ENCODE peak calls at places on chromosomes 16 and 17, in nine cellular contexts. O is AG04449, A is pancreas, H is tibial artery, Q is AG04450, F is left ventricle myocardium inferior, D is A549, B is fibroblast of pulmonary artery, J is lower lobe of right lung. L is an unnamed sample.

GRCh38 chr16:57192720-57193486 is 6.8 kb downstream of the RSPRY1 start:
- DNase-seq in O (peak), A (no peak), H (no peak), Q (no peak), F (no peak), D (no peak), B (peak), J (no peak), L (no peak)

GRCh38 chr17:1829189-1829578 is 518 bp downstream of the SMYD4 start:
- DNase-seq in O (no peak), A (peak), H (no peak), Q (no peak), F (no peak), D (no peak), B (peak), J (no peak), L (no peak)

GRCh38 chr17:55301521-55302406 is 37.0 kb downstream of the HLF start:
- DNase-seq in O (no peak), A (no peak), H (no peak), Q (no peak), F (no peak), D (no peak), B (peak), J (no peak), L (no peak)

GRCh38 chr17:27407916-27408846 is 48.1 kb upstream of the KSR1 start:
- DNase-seq in O (no peak), A (no peak), H (no peak), Q (no peak), F (no peak), D (peak), B (peak), J (no peak), L (no peak)

GRCh38 chr16:88993006-88993787 is 16.2 kb upstream of the CBFA2T3 start:
- DNase-seq in O (no peak), A (no peak), H (no peak), Q (no peak), F (no peak), D (no peak), B (no peak), J (no peak), L (no peak)

GRCh38 chr16:67394271-67395104 is 1.2 kb upstream of the TPPP3 start:
- DNase-seq in O (no peak), A (peak), H (no peak), Q (no peak), F (no peak), D (no peak), B (no peak), J (peak), L (no peak)

GRCh38 chr16:49121636-49122035 is 160.0 kb downstream of the CBLN1 start:
- DNase-seq in O (no peak), A (no peak), H (no peak), Q (no peak), F (no peak), D (no peak), B (no peak), J (no peak), L (no peak)

GRCh38 chr17:76548378-76549214 is 8.8 kb downstream of the PRCD start:
- DNase-seq in O (no peak), A (no peak), H (no peak), Q (no peak), F (no peak), D (no peak), B (no peak), J (no peak), L (no peak)

GRCh38 chr17:38563362-38564253 is 42.1 kb downstream of the SRCIN1 start:
- DNase-seq in O (no peak), A (peak), H (no peak), Q (no peak), F (no peak), D (no peak), B (no peak), J (no peak), L (no peak)

GRCh38 chr17:75633484-75634375 is 496 bp downstream of the SMIM5 start:
- DNase-seq in O (peak), A (peak), H (peak), Q (peak), F (peak), D (peak), B (peak), J (peak), L (peak)

GRCh38 chr16:22670551-22670970 is 143.4 kb upstream of the HS3ST2 start:
- DNase-seq in O (no peak), A (no peak), H (no peak), Q (no peak), F (no peak), D (peak), B (no peak), J (no peak), L (no peak)

GRCh38 chr17:80755650-80756405 is 211.2 kb downstream of the RPTOR start:
- DNase-seq in O (no peak), A (no peak), H (no peak), Q (no peak), F (no peak), D (no peak), B (no peak), J (no peak), L (no peak)

GRCh38 chr16:83973581-83974385 is 5.7 kb downstream of the NECAB2 start:
- DNase-seq in O (no peak), A (peak), H (no peak), Q (no peak), F (no peak), D (no peak), B (no peak), J (peak), L (no peak)

GRCh38 chr17:48187867-48188608 is 80.5 kb downstream of the SNX11 start:
- DNase-seq in O (no peak), A (no peak), H (no peak), Q (no peak), F (no peak), D (no peak), B (no peak), J (no peak), L (no peak)

GRCh38 chr17:5563451-5563850 is 20.9 kb downstream of the NLRP1 start:
- DNase-seq in O (no peak), A (no peak), H (no peak), Q (no peak), F (no peak), D (no peak), B (peak), J (no peak), L (no peak)

GRCh38 chr17:81723651-81724209 is 11.6 kb downstream of the SLC25A10 start:
- DNase-seq in O (no peak), A (no peak), H (no peak), Q (no peak), F (no peak), D (no peak), B (no peak), J (no peak), L (no peak)

GRCh38 chr17:44220211-44221071 is 966 bp upstream of the UBTF start:
- DNase-seq in O (no peak), A (peak), H (peak), Q (no peak), F (peak), D (no peak), B (peak), J (peak), L (no peak)

GRCh38 chr16:21644674-21645073 is 7.7 kb downstream of the IGSF6 start:
- DNase-seq in O (no peak), A (no peak), H (no peak), Q (no peak), F (no peak), D (no peak), B (no peak), J (no peak), L (no peak)

GRCh38 chr16:88194397-88195020 is 188.2 kb upstream of the ZNF469 start:
- DNase-seq in O (no peak), A (no peak), H (peak), Q (no peak), F (no peak), D (no peak), B (no peak), J (no peak), L (no peak)

GRCh38 chr17:62637809-62638208 is 10.3 kb downstream of the MRC2 start:
- DNase-seq in O (no peak), A (no peak), H (no peak), Q (no peak), F (no peak), D (no peak), B (no peak), J (no peak), L (no peak)

DNA sequence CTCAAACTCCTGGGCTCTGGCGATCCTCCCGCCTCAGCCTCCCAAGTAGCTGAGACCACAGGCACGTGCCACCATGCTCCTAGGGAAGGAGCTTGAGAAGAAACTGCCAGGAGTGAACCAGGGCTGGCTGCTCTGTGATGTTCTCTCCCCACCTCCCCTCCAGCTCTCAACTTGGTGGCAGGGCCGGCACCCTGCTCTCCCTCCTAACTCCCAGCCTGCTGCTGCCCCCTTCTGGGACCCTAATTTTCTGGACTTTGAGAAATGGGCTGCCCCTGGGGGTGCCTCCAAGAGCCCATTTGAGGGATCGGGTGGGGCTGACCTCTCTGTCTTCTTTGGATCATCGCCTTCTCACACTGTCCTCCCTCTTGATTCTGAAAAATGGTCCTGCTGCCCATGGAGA is 14.9 kb upstream of the STAT3 start:
- DNase-seq in O (no peak), A (no peak), H (no peak), Q (no peak), F (no peak), D (no peak), B (no peak), J (no peak), L (no peak)
- TF ChIP-seq CTCF in O (no peak), A (no peak), H (no peak), Q (peak), F (peak), D (peak), B (peak), J (no peak), L (peak)

GRCh38 chr16:84990782-84991181 is 20.6 kb downstream of the ZDHHC7 start:
- DNase-seq in O (no peak), A (peak), H (no peak), Q (no peak), F (no peak), D (no peak), B (no peak), J (peak), L (no peak)

GRCh38 chr16:84989791-84990620 is 21.3 kb downstream of the ZDHHC7 start:
- DNase-seq in O (no peak), A (peak), H (no peak), Q (no peak), F (no peak), D (no peak), B (no peak), J (peak), L (no peak)

GRCh38 chr16:84986102-84986501 is 25.2 kb downstream of the ZDHHC7 start:
- DNase-seq in O (no peak), A (peak), H (no peak), Q (no peak), F (no peak), D (no peak), B (no peak), J (peak), L (no peak)

GRCh38 chr16:84986879-84987278 is 24.5 kb downstream of the ZDHHC7 start:
- DNase-seq in O (no peak), A (peak), H (no peak), Q (no peak), F (peak), D (no peak), B (no peak), J (peak), L (no peak)

GRCh38 chr16:84988328-84989080 is 22.8 kb downstream of the ZDHHC7 start:
- DNase-seq in O (no peak), A (peak), H (no peak), Q (no peak), F (peak), D (no peak), B (no peak), J (peak), L (no peak)
- TF ChIP-seq CTCF in O (no peak), A (no peak), H (no peak), Q (no peak), F (no peak), D (no peak), B (no peak), J (no peak), L (no peak)

DNA sequence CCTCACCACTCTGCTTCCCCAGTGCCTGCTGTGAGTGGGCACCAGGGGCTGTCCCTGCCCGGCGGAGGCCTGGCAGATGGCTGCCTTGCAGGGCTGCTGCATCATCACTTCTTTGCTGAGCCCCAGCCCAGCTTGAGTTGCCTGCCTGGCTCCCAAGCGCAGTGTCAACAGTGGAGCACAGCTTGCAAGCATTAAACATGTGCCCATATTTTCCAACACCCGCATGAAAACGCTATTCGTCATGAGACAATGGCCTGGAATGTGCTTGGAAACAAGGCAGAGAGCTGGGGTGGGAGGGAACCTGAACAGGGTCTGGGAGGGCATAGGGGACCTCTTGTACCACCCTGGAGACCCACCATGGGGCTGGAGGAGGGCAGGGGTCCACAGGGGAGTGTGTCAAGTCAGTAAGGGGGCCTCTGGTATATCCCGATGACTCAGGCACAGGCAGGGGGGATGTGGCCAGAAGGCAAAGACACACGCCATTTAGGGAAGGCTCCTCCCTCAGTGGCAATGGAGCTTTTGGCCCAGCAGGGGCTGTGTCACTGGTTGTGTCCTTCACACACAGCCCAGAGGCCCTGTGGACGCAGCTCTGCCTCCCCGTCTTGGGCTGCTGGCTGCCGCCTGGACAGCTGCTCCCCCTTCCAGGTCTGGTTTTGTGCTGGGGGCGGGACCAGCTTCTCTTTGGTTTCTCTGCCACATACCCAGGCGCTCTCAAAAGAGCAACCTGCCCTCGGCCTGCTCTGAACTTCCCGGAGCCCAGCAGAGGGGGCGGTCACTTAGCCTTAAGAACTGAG is 17.4 kb upstream of the MTSS2 start:
- DNase-seq in O (peak), A (no peak), H (peak), Q (peak), F (peak), D (peak), B (peak), J (no peak), L (peak)
- TF ChIP-seq CTCF in O (peak), A (no peak), H (peak), Q (peak), F (peak), D (no peak), B (peak), J (peak), L (peak)

DNA sequence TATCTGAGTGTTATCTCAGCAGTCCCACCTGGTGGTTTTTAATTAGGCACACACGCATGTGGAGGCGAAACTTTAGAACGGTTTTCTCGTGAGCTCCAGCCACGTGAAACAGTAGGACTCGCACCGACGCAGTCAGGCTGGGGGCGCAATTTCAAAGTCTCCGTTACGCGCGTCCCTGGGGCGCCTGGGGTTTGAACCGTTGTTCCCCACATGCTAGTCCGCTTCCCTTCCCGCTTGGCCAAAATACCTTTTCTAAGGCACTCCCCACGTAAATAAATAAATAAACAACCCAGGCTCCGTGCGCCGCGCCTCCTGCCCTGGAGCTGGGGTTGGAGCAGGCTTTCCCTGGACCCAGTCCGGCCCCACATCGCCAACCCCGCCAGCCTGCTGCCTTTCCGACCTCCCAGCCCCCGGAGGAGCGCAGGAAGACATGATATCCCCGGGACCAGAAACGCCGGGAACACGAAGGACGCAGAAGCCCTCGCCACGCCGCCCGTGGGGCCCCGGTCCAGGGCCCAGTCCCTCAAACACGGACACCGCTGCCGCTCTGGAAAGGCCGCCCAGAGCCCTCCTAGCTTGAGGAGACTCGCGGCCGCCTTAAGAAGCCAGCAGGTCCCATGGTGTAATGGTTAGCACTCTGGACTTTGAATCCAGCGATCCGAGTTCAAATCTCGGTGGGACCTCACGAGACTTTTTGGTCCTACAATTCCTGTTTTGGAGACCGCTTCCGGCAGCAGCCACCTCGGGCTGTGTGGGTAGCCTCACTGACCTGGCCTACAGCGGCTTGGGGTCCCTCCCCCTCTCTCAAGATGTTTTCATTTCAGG is 18.2 kb downstream of the GNGT2 start:
- DNase-seq in O (peak), A (peak), H (peak), Q (peak), F (peak), D (peak), B (peak), J (peak), L (peak)
- TF ChIP-seq CTCF in O (peak), A (no peak), H (no peak), Q (peak), F (peak), D (peak), B (peak), J (peak), L (peak)

DNA sequence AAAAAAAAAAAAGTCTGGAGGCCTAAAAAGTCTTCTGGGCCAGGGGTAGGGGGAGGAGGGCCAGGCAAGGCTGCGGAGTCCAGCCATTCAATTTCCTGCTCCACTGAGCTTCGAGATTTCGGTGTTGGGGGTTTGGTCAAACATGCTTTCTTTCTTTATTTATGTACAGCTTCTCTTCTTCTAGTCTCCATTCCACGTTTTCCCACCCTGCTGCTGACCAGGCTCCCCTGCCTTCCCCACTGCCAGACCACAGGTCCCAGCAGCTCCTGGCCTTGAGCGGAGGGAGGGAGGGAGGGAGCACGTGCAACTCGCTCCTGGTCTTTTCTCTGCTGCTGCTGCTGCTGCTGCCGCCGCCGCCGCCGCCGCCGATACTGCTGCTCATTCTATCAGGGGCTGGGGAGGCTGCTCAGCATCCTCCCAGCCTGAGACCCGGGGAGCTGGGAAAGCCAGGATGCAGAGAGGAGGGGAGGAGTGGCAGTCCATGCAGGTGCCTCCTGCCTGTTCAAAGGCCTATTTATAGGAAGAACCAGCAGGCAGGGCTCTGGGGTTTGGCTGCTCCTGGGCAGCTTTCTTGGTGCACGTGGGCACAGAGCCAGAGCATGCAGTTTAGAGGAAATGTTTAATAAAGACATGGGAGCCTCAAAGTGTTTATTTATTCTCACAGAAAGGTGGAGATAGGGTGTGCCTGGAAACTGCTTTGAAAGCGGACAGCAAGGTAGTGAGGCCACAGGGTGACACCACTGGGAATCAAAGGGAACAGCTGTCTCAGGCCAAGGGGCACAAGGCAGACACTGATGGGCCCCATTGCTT is 23.4 kb upstream of the ZFHX3 start:
- DNase-seq in O (no peak), A (peak), H (no peak), Q (no peak), F (peak), D (no peak), B (peak), J (peak), L (no peak)
- TF ChIP-seq CTCF in O (no peak), A (no peak), H (no peak), Q (no peak), F (no peak), D (no peak), B (no peak), J (no peak), L (no peak)

DNA sequence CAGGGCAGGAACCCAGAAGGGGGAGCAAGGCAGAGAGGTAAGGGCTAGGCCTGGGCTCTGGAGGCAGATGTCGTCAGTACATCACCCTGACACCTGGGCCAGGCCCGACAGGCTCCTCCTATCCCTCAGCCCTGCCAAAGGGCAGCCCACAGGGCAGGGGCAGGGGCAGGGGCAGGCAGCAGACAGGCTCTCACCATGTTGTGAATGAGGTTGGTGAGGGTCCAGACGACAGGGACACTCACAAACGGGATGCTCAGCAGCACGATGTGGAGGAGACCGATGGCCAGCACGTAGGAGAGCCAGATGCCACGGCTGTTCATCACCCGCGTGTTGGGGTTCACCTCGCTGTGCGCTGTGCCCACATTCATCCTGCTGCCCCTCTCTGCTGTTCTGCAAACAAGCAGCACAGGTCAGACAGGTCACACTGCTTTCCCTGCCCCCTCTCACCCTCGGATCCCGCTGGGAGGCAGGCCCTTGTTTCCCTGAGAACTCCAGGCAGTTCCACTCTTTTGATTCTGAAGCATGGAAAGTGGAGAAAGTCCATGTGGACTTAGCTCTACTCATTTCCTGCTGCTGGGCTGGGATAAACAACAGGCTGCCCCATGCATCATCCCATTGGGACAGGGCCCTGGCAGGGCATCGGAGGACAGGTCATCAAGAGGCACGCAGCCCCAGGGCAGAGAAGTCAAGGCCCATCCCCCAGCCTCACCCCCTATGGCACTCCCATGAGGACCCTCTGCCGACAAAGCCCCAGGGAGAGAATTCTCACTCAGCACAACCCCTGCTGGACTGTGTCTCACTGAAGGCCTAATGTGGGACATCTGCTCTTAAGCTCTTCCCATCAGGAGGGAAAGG is 3.3 kb downstream of the ORMDL3 start:
- DNase-seq in O (no peak), A (no peak), H (no peak), Q (no peak), F (no peak), D (no peak), B (peak), J (no peak), L (no peak)
- TF ChIP-seq CTCF in O (no peak), A (no peak), H (no peak), Q (no peak), F (no peak), D (peak), B (peak), J (no peak), L (peak)

L was measured in retinal pigment epithelial cell.